ENCODE peak calls at places on chromosomes 16 and 17, in nine cellular contexts. L is ovary, V is gastrocnemius medialis, P is breast epithelium, H is mammary epithelial cell, Y is psoas muscle, Q is endodermal cell, I is body of pancreas, W is heart left ventricle. M is an unnamed sample. For H3K27me3 and H3K36me3, the result is how much of the 10 kb centered on the place peaks cover.

GRCh38 chr16:73713817-73714495 is 582.7 kb upstream of the PSMD7 start:
- DNase-seq in V (no peak), I (no peak), H (peak), W (no peak), L (no peak), Y (no peak), P (no peak), Q (peak), M (no peak)

GRCh38 chr16:81841709-81842108 is 62.6 kb downstream of the PLCG2 start:
- DNase-seq in Y (no peak), L (no peak), I (no peak), W (no peak), H (no peak), V (no peak), P (no peak), Q (no peak), M (no peak)

GRCh38 chr17:77756846-77757610 is 201.5 kb upstream of the TNRC6C start:
- DNase-seq in I (no peak), P (no peak), W (no peak), H (no peak), V (no peak), Y (no peak), L (no peak), Q (no peak), M (no peak)

GRCh38 chr16:89096768-89097527 is 3.3 kb downstream of the ACSF3 start:
- DNase-seq in P (no peak), V (no peak), Q (no peak), I (no peak), H (no peak), W (no peak), Y (no peak), L (no peak), M (no peak)

GRCh38 chr17:332023-332422 is 20.6 kb downstream of the RPH3AL start:
- DNase-seq in L (peak), W (no peak), I (peak), Y (peak), H (no peak), V (no peak), P (no peak), Q (peak), M (no peak)

GRCh38 chr17:59829217-59830006 is 63.3 kb downstream of the TUBD1 start:
- DNase-seq in L (no peak), W (no peak), H (peak), Y (no peak), P (no peak), V (no peak), Q (no peak), I (no peak), M (no peak)

GRCh38 chr17:540632-541031 is 174.0 kb downstream of the VPS53 start:
- DNase-seq in Q (no peak), H (no peak), W (no peak), L (no peak), P (no peak), I (no peak), Y (no peak), V (no peak), M (no peak)

GRCh38 chr17:14359251-14359939 is 58.5 kb downstream of the HS3ST3B1 start:
- DNase-seq in H (no peak), L (no peak), I (no peak), V (no peak), W (no peak), P (no peak), Q (peak), Y (no peak), M (no peak)

GRCh38 chr17:17229416-17230098 is 7.4 kb downstream of the FLCN start:
- DNase-seq in W (no peak), Y (peak), P (no peak), Q (no peak), V (peak), H (no peak), I (no peak), L (no peak), M (no peak)

GRCh38 chr17:10742431-10742830 is 12.6 kb upstream of the TMEM220 start:
- DNase-seq in L (no peak), V (no peak), W (no peak), Q (no peak), H (no peak), I (no peak), Y (no peak), P (no peak), M (no peak)

GRCh38 chr17:32943647-32944191 is 15.8 kb downstream of the TMEM98 start:
- DNase-seq in L (no peak), H (no peak), Y (no peak), W (no peak), I (peak), V (no peak), Q (peak), P (peak), M (peak)

GRCh38 chr17:32944248-32945020 is 16.5 kb downstream of the TMEM98 start:
- DNase-seq in I (no peak), V (no peak), P (no peak), Q (peak), L (no peak), H (no peak), Y (no peak), W (no peak), M (no peak)

GRCh38 chr17:32943206-32943605 is 15.3 kb downstream of the TMEM98 start:
- DNase-seq in I (peak), W (no peak), L (no peak), V (no peak), H (no peak), Q (peak), P (no peak), Y (no peak), M (no peak)

GRCh38 chr17:32940706-32941390 is 12.9 kb downstream of the TMEM98 start:
- DNase-seq in H (no peak), W (no peak), P (no peak), I (no peak), V (no peak), L (no peak), Y (no peak), Q (peak), M (no peak)

DNA sequence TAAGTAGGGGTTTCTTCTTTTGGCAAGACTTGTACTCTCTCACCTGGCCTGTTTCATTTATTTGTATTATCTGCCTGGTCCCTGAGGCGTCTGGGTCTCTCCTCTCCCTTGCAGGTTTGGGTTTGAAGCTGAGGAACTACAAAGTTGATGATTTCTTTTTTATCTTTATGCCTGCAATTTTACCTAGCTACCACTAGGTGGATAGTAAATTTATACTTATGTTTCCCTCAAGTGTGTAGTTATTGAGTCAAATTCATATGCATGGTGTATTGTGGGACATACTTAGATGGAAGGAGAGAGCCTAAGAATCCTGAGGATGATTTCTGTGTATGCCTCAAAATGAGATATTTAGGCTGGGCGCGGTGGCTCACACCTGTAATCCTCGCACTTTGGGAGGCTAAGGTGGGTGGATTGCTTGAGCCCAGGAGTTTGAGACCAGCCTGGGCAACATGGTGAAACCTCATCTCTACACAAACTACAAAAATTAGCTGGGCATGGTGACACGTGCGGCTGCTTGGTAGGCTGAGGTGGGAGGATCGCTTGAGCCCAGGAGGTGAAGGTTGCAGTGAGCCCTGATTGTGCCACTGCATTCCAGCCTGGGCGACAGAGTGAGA is 13.6 kb downstream of the TMEM98 start:
- DNase-seq in P (no peak), Q (peak), H (no peak), I (no peak), Y (no peak), W (no peak), V (no peak), L (no peak), M (no peak)
- TF ChIP-seq CTCF in P (no peak), Q (peak), H (peak), I (no peak), Y (peak), W (no peak), V (no peak), L (no peak), M (peak)

DNA sequence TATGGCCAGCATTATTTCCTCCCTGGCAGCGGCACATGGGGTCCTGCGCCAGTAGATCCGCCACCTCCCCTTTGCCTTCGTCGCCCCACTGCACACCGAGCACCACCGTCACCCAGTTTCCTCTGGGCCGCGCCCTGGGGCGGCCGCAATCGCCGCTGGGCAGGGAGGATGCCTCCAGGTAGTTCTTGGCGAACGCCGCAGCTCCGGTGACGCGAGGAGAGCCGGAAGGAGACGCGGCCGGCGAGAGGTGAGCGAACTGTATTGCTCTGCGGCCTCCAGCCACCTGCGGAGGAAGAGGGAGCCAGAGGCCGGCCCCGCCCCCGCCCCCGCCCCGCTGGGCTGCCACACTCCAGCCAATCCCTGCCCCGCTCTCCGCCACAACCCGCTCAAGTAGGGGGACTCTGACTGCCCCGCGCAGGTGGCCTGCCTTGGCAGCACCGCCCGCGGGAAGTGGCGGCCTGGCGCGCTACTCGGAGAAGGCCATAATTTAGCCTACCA is 11.8 kb upstream of the SLFN13 start:
- DNase-seq in P (peak), Y (peak), H (peak), W (peak), Q (peak), L (peak), I (peak), V (peak), M (no peak)
- H3K27me3 ChIP-seq in P (under half), Y (under half), H (under half), W (under half), Q (under half), L (under half), I (under half), V (under half), M (under half)

GRCh38 chr16:87447323-87447722 is 45.5 kb downstream of the ZCCHC14 start:
- DNase-seq in Q (no peak), I (no peak), Y (no peak), H (no peak), P (no peak), V (no peak), L (no peak), W (no peak), M (no peak)
- H3K36me3 ChIP-seq in Q (half or more), I (under half), Y (under half), H (under half), P (under half), V (under half), L (under half), W (half or more), M (under half)

GRCh38 chr17:37648555-37648954 is 5.3 kb upstream of the DDX52 start:
- DNase-seq in Y (no peak), V (no peak), L (no peak), I (no peak), H (peak), P (no peak), Q (no peak), W (no peak), M (no peak)

GRCh38 chr17:37651846-37652245 is 8.6 kb upstream of the DDX52 start:
- DNase-seq in L (no peak), W (no peak), Q (no peak), P (no peak), I (no peak), Y (no peak), H (no peak), V (no peak), M (no peak)

DNA sequence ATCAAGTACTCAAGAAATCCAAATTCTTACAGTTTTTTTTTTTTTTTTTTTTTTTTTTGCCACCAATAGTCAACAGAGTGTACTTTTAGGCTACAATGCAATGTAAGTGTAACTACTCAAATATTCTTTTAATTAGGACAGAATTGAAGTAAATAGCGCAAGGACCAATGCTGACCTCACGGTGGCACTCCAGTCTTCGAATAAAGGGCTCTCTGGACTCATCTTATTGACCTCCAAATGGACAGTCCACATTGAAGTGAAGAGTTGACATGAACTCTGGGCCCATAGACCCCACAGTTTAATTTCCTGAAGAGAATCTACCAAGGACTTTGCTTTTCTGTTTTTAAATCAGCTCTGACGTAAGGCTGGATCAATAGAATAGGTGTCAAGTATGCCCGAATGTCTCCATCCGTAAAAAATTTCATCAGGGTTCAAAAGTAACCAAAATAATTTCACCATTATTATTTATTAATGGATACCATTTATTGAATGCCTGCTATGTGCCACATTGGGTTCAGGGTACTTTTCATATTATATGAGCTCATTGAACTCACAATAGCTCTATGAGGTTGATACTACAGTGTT is 7.3 kb upstream of the DDX52 start:
- DNase-seq in V (no peak), H (peak), P (no peak), I (peak), W (no peak), Y (no peak), Q (peak), L (no peak), M (no peak)
- TF ChIP-seq CTCF in V (no peak), H (peak), P (no peak), I (no peak), W (peak), Y (peak), Q (peak), L (no peak), M (peak)

GRCh38 chr16:86498661-86499493 is 11.4 kb upstream of the FOXF1 start:
- DNase-seq in L (no peak), P (no peak), V (no peak), Y (peak), Q (peak), W (no peak), H (no peak), I (no peak), M (no peak)
- H3K27me3 ChIP-seq in L (under half), P (under half), V (half or more), Y (under half), Q (half or more), W (half or more), H (half or more), I (under half), M (under half)

M was measured in right atrium auricular region.